ENCODE peak calls at places on chromosomes 7 and 10, in seven cellular contexts. W is HepG2, T is pancreas, O is stomach, A is SK-N-SH, H is sigmoid colon, F is heart left ventricle. V is an unnamed sample.

GRCh38 chr7:114087674-114088539 is 169.1 kb upstream of the PPP1R3A start:
- DNase-seq in W (no peak), T (peak), H (peak), F (peak), O (no peak), A (peak), V (no peak)

GRCh38 chr7:146116452-146117219 is at the start of gene CNTNAP2:
- DNase-seq in W (no peak), A (peak), F (no peak), H (no peak), O (no peak), T (no peak), V (peak)

GRCh38 chr10:14601872-14602725 is 172.6 kb downstream of the FAM107B start:
- DNase-seq in H (no peak), W (peak), T (no peak), A (no peak), O (peak), F (no peak), V (peak)

GRCh38 chr7:121515181-121515580 is 119.1 kb upstream of the FAM3C start:
- DNase-seq in H (no peak), O (no peak), W (no peak), A (no peak), T (no peak), F (no peak), V (no peak)

GRCh38 chr10:14302035-14302434 is 28.7 kb downstream of the FRMD4A start:
- DNase-seq in A (no peak), F (no peak), W (no peak), T (no peak), H (no peak), O (no peak), V (peak)

GRCh38 chr7:121019018-121019417 is 30.5 kb downstream of the CPED1 start:
- DNase-seq in H (no peak), T (no peak), O (no peak), F (no peak), W (no peak), A (no peak), V (peak)

GRCh38 chr7:151893405-151893923 is 16.5 kb upstream of the PRKAG2 start:
- DNase-seq in W (no peak), T (no peak), A (no peak), H (peak), F (no peak), O (no peak), V (no peak)

GRCh38 chr10:31142026-31142425 is 110.4 kb upstream of the ZNF438 start:
- DNase-seq in O (no peak), F (no peak), T (no peak), A (no peak), H (no peak), W (no peak), V (peak)

GRCh38 chr10:69088801-69089501 is 1.0 kb downstream of the SRGN start:
- DNase-seq in W (no peak), H (no peak), O (no peak), T (no peak), A (no peak), F (no peak), V (peak)

GRCh38 chr10:72322280-72323058 is 32.2 kb downstream of the DNAJB12 start:
- DNase-seq in W (no peak), F (no peak), T (no peak), H (no peak), A (no peak), O (no peak), V (peak)

GRCh38 chr10:116817178-116817577 is 32.1 kb upstream of the ENO4 start:
- DNase-seq in W (no peak), A (no peak), H (no peak), O (no peak), T (no peak), F (no peak), V (no peak)

GRCh38 chr10:75788394-75789205 is 357.2 kb downstream of the LRMDA start:
- DNase-seq in H (no peak), F (no peak), O (no peak), W (peak), T (peak), A (no peak), V (no peak)

GRCh38 chr10:102455893-102456471 is 4.6 kb upstream of the C10orf95 start:
- DNase-seq in O (no peak), F (no peak), H (no peak), A (no peak), W (no peak), T (no peak), V (peak)

GRCh38 chr10:99849057-99849456 is 66.6 kb downstream of the ABCC2 start:
- DNase-seq in F (no peak), O (no peak), A (no peak), W (no peak), T (no peak), H (no peak), V (no peak)

GRCh38 chr7:134431805-134432204 is 27.1 kb downstream of the AKR1B1 start:
- DNase-seq in O (peak), W (peak), A (peak), T (no peak), F (no peak), H (no peak), V (no peak)

GRCh38 chr10:104472505-104472904 is 118.9 kb downstream of the CFAP58 start:
- DNase-seq in A (no peak), H (no peak), O (no peak), T (no peak), F (no peak), W (no peak), V (peak)

GRCh38 chr7:127755529-127755928 is 103.5 kb downstream of the SND1 start:
- DNase-seq in F (no peak), A (peak), O (no peak), W (no peak), H (no peak), T (no peak), V (no peak)

GRCh38 chr7:73833251-73833919 is 2.6 kb downstream of the CLDN4 start:
- DNase-seq in F (no peak), H (no peak), O (no peak), T (peak), A (no peak), W (peak), V (no peak)

GRCh38 chr10:44863344-44864041 is 47.6 kb upstream of the TMEM72 start:
- DNase-seq in O (no peak), F (no peak), W (no peak), A (no peak), H (no peak), T (no peak), V (no peak)

GRCh38 chr7:77687747-77688144 is 8.5 kb upstream of the RSBN1L start:
- DNase-seq in H (no peak), F (no peak), A (no peak), W (no peak), T (no peak), O (no peak), V (no peak)

GRCh38 chr7:46205478-46205877 is 284.4 kb upstream of the IGFBP3 start:
- DNase-seq in H (no peak), T (no peak), A (no peak), O (peak), F (no peak), W (no peak), V (no peak)

GRCh38 chr10:80133221-80133620 is 691 bp downstream of the PLAC9 start:
- DNase-seq in F (peak), O (no peak), H (peak), W (no peak), A (no peak), T (no peak), V (no peak)

GRCh38 chr10:102434251-102434913 is 2.0 kb upstream of the CUEDC2 start:
- DNase-seq in A (no peak), W (peak), O (no peak), F (no peak), H (no peak), T (no peak), V (no peak)

GRCh38 chr7:114345494-114345893 is 69.1 kb upstream of the FOXP2 start:
- DNase-seq in W (no peak), H (no peak), F (no peak), T (no peak), A (no peak), O (no peak), V (peak)

GRCh38 chr10:63256047-63256773 is 123.1 kb downstream of the NRBF2 start:
- DNase-seq in F (no peak), T (no peak), A (peak), O (no peak), H (no peak), W (no peak), V (no peak)

GRCh38 chr7:76383089-76383944 is 24.5 kb upstream of the YWHAG start:
- DNase-seq in W (peak), T (no peak), O (no peak), A (peak), H (no peak), F (no peak), V (no peak)

GRCh38 chr7:106704000-106704840 is 43.3 kb upstream of the CCDC71L start:
- DNase-seq in T (no peak), O (no peak), H (no peak), F (no peak), A (no peak), W (no peak), V (no peak)
- H3K4me3 ChIP-seq in T (no peak), O (no peak), H (no peak), F (no peak), A (no peak), W (no peak), V (no peak)

DNA sequence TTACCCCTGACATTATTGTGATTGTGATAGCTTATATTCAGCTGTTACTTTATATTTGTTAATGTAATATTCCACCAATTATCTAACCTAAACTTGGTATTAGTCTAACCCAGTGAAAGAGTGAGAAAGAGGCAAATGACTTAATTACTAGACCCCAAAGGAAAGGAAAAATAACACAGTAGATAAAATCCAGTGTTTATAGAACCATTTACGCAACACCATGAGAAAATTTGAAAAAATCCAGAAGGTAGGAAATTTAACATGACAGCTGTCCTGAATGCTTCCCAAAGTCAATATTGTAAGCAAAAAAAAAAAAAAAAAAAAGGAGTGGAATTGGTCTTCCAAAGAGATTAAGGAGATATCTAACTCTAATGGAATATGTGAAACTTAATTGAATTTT is 741.5 kb upstream of the GHITM start:
- DNase-seq in F (no peak), W (no peak), A (no peak), H (no peak), O (no peak), T (no peak), V (no peak)
- H3K27ac ChIP-seq in F (no peak), W (no peak), A (no peak), H (no peak), O (no peak), T (no peak), V (no peak)

GRCh38 chr10:49633327-49634045 is 19.6 kb downstream of the CHAT start:
- DNase-seq in F (no peak), A (peak), H (peak), T (no peak), W (no peak), O (no peak), V (no peak)

GRCh38 chr10:49629286-49629915 is 15.6 kb downstream of the CHAT start:
- DNase-seq in O (no peak), H (peak), T (no peak), W (no peak), F (no peak), A (peak), V (no peak)

GRCh38 chr10:49634053-49634660 is 20.3 kb downstream of the CHAT start:
- DNase-seq in O (no peak), F (peak), W (no peak), A (no peak), H (peak), T (no peak), V (no peak)

GRCh38 chr10:49632406-49633317 is 18.8 kb downstream of the CHAT start:
- DNase-seq in H (peak), T (no peak), F (peak), W (no peak), A (no peak), O (no peak), V (no peak)

DNA sequence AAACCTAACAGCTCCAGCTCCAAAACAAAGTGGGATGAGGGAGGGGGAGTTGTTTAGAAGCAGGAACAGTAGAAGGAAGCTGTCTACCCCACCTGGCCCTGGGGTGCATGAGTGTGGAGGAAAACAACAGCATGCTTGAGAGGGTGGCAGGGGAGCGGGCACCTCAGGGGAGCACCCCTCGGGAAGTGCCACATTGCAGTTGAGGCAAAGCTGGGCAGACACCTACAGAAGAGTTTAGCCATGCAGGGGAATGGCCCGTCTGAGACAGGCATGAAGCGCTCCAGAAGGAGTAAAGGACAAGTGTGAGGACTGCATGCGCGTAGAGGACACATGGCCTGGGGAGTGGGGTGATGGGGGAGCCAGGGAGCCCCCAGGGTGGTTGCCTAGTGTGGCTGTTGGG is 18.1 kb downstream of the CHAT start:
- DNase-seq in W (no peak), O (no peak), H (no peak), T (no peak), F (peak), A (no peak), V (no peak)
- TF ChIP-seq CTCF in W (no peak), O (no peak), H (no peak), T (no peak), F (no peak), A (no peak), V (no peak)

GRCh38 chr10:54622017-54622416 is 179.0 kb downstream of the PCDH15 start:
- DNase-seq in F (no peak), W (no peak), H (no peak), A (no peak), T (no peak), O (no peak), V (no peak)
- H3K4me3 ChIP-seq in F (no peak), W (no peak), H (no peak), A (no peak), T (no peak), O (no peak), V (no peak)

GRCh38 chr7:6406121-6406520 is 41.6 kb downstream of the DAGLB start:
- DNase-seq in O (no peak), A (no peak), W (no peak), F (no peak), H (no peak), T (no peak), V (no peak)

GRCh38 chr7:6409091-6409490 is 38.7 kb downstream of the DAGLB start:
- DNase-seq in F (no peak), A (no peak), T (no peak), W (no peak), H (no peak), O (no peak), V (no peak)

GRCh38 chr7:6409991-6410693 is 37.6 kb downstream of the DAGLB start:
- DNase-seq in T (no peak), A (peak), O (no peak), H (no peak), F (no peak), W (no peak), V (no peak)

GRCh38 chr7:6403907-6404306 is 43.8 kb downstream of the DAGLB start:
- DNase-seq in T (no peak), W (no peak), F (no peak), H (no peak), O (no peak), A (no peak), V (no peak)

DNA sequence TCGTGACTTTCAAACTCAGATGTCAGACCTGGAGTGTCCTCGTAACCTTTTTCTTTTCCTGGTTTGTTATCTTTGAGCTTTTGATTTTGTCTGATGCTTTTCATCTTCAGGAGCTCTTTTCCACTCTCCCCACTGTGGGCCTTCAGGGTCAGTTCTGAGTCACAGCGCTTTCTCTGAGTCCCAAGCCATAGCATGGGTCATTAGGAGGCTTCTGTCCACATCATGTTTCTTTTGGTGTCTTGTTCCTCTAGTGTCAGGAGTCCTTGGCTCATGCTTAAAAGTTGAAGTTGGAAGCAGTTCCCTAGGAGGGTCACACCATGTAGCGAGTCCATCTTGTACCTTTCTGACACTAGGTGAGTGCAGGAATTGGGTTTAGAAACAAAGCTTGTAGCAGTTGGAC is 40.3 kb downstream of the DAGLB start:
- DNase-seq in T (no peak), H (no peak), F (no peak), W (no peak), O (no peak), A (no peak), V (no peak)
- H3K27ac ChIP-seq in T (no peak), H (no peak), F (no peak), W (no peak), O (no peak), A (no peak), V (no peak)

GRCh38 chr10:70479626-70480253 is 1.2 kb downstream of the PALD1 start:
- DNase-seq in T (no peak), O (no peak), H (no peak), A (no peak), F (peak), W (no peak), V (no peak)

GRCh38 chr10:70478191-70479160 is at the start of gene PALD1:
- DNase-seq in O (peak), T (peak), A (peak), H (peak), W (no peak), F (peak), V (no peak)

GRCh38 chr10:70477661-70478162 is 855 bp upstream of the PALD1 start:
- DNase-seq in W (peak), F (no peak), A (peak), T (no peak), H (no peak), O (no peak), V (no peak)

GRCh38 chr10:70480254-70480861 is 1.8 kb downstream of the PALD1 start:
- DNase-seq in A (no peak), O (no peak), H (no peak), F (no peak), T (peak), W (no peak), V (no peak)

DNA sequence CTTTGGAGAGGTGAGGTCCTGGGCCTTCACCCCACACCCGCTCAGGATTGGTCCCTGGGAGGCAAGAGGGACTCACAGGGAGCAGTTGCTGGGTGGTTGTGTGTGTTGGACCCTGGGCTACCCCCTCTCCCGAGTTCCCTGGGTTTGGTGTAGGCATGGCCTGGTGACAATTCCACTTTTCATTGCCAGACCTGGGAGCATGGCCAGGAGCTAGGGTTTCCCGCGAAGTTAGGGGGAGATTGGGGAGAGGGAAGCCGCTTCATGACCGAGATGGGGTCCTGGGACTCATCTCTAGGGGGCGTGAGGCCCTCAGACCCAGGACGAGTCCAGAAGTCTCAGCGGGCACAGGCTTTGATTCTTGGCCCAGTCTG is 579 bp downstream of the PALD1 start:
- DNase-seq in W (no peak), A (no peak), H (no peak), T (no peak), O (no peak), F (no peak), V (no peak)
- TF ChIP-seq CTCF in W (no peak), A (no peak), H (no peak), T (no peak), O (no peak), F (no peak), V (peak)

GRCh38 chr7:117124585-117125220 is 171.4 kb downstream of the ST7 start:
- DNase-seq in O (peak), A (peak), F (peak), H (peak), T (peak), W (peak), V (peak)
- H3K4me3 ChIP-seq in O (no peak), A (no peak), F (no peak), H (no peak), T (no peak), W (no peak), V (no peak)

GRCh38 chr7:150356265-150356897 is 12.2 kb upstream of the REPIN1 start:
- DNase-seq in H (peak), T (no peak), W (peak), F (no peak), O (no peak), A (peak), V (no peak)

GRCh38 chr7:150355666-150356059 is 13.0 kb upstream of the REPIN1 start:
- DNase-seq in T (no peak), O (no peak), W (no peak), A (no peak), F (no peak), H (peak), V (no peak)

GRCh38 chr7:150346922-150347321 is 5.5 kb upstream of the RARRES2 start:
- DNase-seq in A (no peak), T (no peak), H (no peak), W (no peak), O (no peak), F (no peak), V (no peak)

GRCh38 chr7:150357277-150357676 is 11.3 kb upstream of the REPIN1 start:
- DNase-seq in O (no peak), W (no peak), T (no peak), F (no peak), A (no peak), H (peak), V (no peak)

GRCh38 chr7:150351587-150352194 is 10.3 kb upstream of the RARRES2 start:
- DNase-seq in O (no peak), T (no peak), H (peak), F (no peak), W (no peak), A (no peak), V (no peak)
- H3K27ac ChIP-seq in O (no peak), T (no peak), H (no peak), F (no peak), W (no peak), A (no peak), V (no peak)

V was measured in brain microvascular endothelial cell.